ENCODE peak calls at places on chromosomes 3 and 15, in nine cellular contexts. W, B, T, H, E, L, Z, O and Q are unnamed samples.

GRCh38 chr15:99037646-99038045 is 30.1 kb upstream of the PGPEP1L start:
- DNase-seq in W (no peak), B (no peak), T (no peak), H (no peak), E (no peak), L (no peak), Z (no peak), O (no peak), Q (no peak)

GRCh38 chr15:89469331-89470107 is 26.9 kb downstream of the RHCG start:
- DNase-seq in W (no peak), B (no peak), T (no peak), H (no peak), E (no peak), L (no peak), Z (peak), O (peak), Q (no peak)

GRCh38 chr3:28077566-28077965 is 163.9 kb upstream of the CMC1 start:
- DNase-seq in W (no peak), B (peak), T (peak), H (peak), E (no peak), L (no peak), Z (no peak), O (no peak), Q (no peak)

GRCh38 chr3:82044918-82045715 is 283.7 kb upstream of the GBE1 start:
- DNase-seq in W (no peak), B (no peak), T (no peak), H (no peak), E (no peak), L (no peak), Z (no peak), O (no peak), Q (no peak)

GRCh38 chr3:101950510-101950909 is 101.2 kb downstream of the NFKBIZ start:
- DNase-seq in W (no peak), B (no peak), T (peak), H (no peak), E (no peak), L (no peak), Z (no peak), O (no peak), Q (no peak)

GRCh38 chr3:151009430-151009829 is 36.9 kb upstream of the CLRN1 start:
- DNase-seq in W (no peak), B (no peak), T (no peak), H (no peak), E (no peak), L (no peak), Z (no peak), O (no peak), Q (no peak)

GRCh38 chr3:191238321-191238817 is 39.3 kb downstream of the OSTN start:
- DNase-seq in W (no peak), B (no peak), T (peak), H (no peak), E (no peak), L (peak), Z (no peak), O (no peak), Q (no peak)

GRCh38 chr3:127480196-127480933 is 110.2 kb downstream of the TPRA1 start:
- DNase-seq in W (no peak), B (no peak), T (no peak), H (no peak), E (peak), L (no peak), Z (peak), O (peak), Q (no peak)

GRCh38 chr15:101322016-101322695 is 27.1 kb upstream of the SNRPA1 start:
- DNase-seq in W (no peak), B (no peak), T (no peak), H (no peak), E (no peak), L (no peak), Z (no peak), O (no peak), Q (no peak)

GRCh38 chr15:96593735-96594134 is 263.2 kb downstream of the NR2F2 start:
- DNase-seq in W (no peak), B (no peak), T (no peak), H (peak), E (no peak), L (no peak), Z (no peak), O (no peak), Q (no peak)

GRCh38 chr3:4225005-4225471 is 78.1 kb upstream of the SETMAR start:
- DNase-seq in W (no peak), B (no peak), T (no peak), H (no peak), E (no peak), L (no peak), Z (no peak), O (no peak), Q (no peak)

GRCh38 chr3:98980915-98981596 is 79.6 kb upstream of the DCBLD2 start:
- DNase-seq in W (no peak), B (no peak), T (peak), H (no peak), E (no peak), L (no peak), Z (no peak), O (no peak), Q (no peak)

GRCh38 chr3:170437151-170437550 is 18.5 kb downstream of the CLDN11 start:
- DNase-seq in W (no peak), B (peak), T (no peak), H (no peak), E (no peak), L (no peak), Z (no peak), O (no peak), Q (no peak)

GRCh38 chr15:25830844-25831443 is 32.2 kb downstream of the ATP10A start:
- DNase-seq in W (no peak), B (peak), T (peak), H (no peak), E (peak), L (peak), Z (peak), O (peak), Q (no peak)

GRCh38 chr3:111595239-111595638 is at the start of gene ZBED2:
- DNase-seq in W (no peak), B (no peak), T (no peak), H (no peak), E (no peak), L (no peak), Z (no peak), O (no peak), Q (no peak)

GRCh38 chr3:21043139-21043538 is 707.9 kb downstream of the ZNF385D start:
- DNase-seq in W (no peak), B (no peak), T (no peak), H (no peak), E (no peak), L (no peak), Z (no peak), O (no peak), Q (no peak)

GRCh38 chr3:186772886-186773417 is 10.4 kb upstream of the EIF4A2 start:
- DNase-seq in W (no peak), B (peak), T (no peak), H (no peak), E (peak), L (no peak), Z (peak), O (peak), Q (peak)

GRCh38 chr3:173690542-173690941 is 293.0 kb downstream of the NLGN1 start:
- DNase-seq in W (no peak), B (no peak), T (no peak), H (no peak), E (no peak), L (no peak), Z (no peak), O (no peak), Q (no peak)

GRCh38 chr3:49563040-49563578 is 8.8 kb downstream of the BSN start:
- DNase-seq in W (no peak), B (peak), T (no peak), H (no peak), E (no peak), L (no peak), Z (no peak), O (no peak), Q (no peak)

GRCh38 chr3:190863119-190863465 is 598 bp upstream of the GMNC start:
- DNase-seq in W (no peak), B (no peak), T (no peak), H (no peak), E (no peak), L (no peak), Z (no peak), O (no peak), Q (no peak)

GRCh38 chr15:55401786-55402246 is 6.3 kb downstream of the CCPG1 start:
- DNase-seq in W (no peak), B (no peak), T (no peak), H (no peak), E (no peak), L (no peak), Z (no peak), O (no peak), Q (no peak)

GRCh38 chr3:153958635-153959320 is 162.4 kb upstream of the ARHGEF26 start:
- DNase-seq in W (no peak), B (no peak), T (no peak), H (no peak), E (no peak), L (no peak), Z (no peak), O (no peak), Q (no peak)

GRCh38 chr15:25248583-25249235 is 190.1 kb downstream of the UBE3A start:
- DNase-seq in W (no peak), B (no peak), T (no peak), H (no peak), E (peak), L (no peak), Z (peak), O (peak), Q (peak)

GRCh38 chr3:46558184-46559029 is 7.7 kb downstream of the LRRC2 start:
- DNase-seq in W (peak), B (peak), T (peak), H (no peak), E (no peak), L (peak), Z (peak), O (peak), Q (peak)

GRCh38 chr3:187878776-187879524 is 133.7 kb upstream of the BCL6 start:
- DNase-seq in W (no peak), B (no peak), T (peak), H (no peak), E (no peak), L (no peak), Z (no peak), O (no peak), Q (no peak)

GRCh38 chr3:17806876-17807275 is 64.4 kb upstream of the TBC1D5 start:
- DNase-seq in W (no peak), B (no peak), T (no peak), H (no peak), E (no peak), L (no peak), Z (no peak), O (no peak), Q (no peak)

GRCh38 chr3:69753179-69753775 is 14.0 kb downstream of the MITF start:
- DNase-seq in W (no peak), B (no peak), T (no peak), H (no peak), E (no peak), L (no peak), Z (no peak), O (no peak), Q (no peak)

GRCh38 chr3:11591401-11592266 is 52.1 kb downstream of the VGLL4 start:
- DNase-seq in W (no peak), B (peak), T (peak), H (peak), E (peak), L (no peak), Z (no peak), O (peak), Q (peak)

GRCh38 chr3:158788446-158788845 is 13.4 kb upstream of the MFSD1 start:
- DNase-seq in W (no peak), B (no peak), T (no peak), H (no peak), E (no peak), L (no peak), Z (no peak), O (no peak), Q (no peak)

GRCh38 chr15:23472678-23473077 is 25.6 kb upstream of the GOLGA6L2 start:
- DNase-seq in W (no peak), B (no peak), T (no peak), H (no peak), E (no peak), L (no peak), Z (no peak), O (no peak), Q (no peak)

GRCh38 chr3:1082024-1082633 is 10.7 kb upstream of the CNTN6 start:
- DNase-seq in W (no peak), B (peak), T (peak), H (peak), E (no peak), L (no peak), Z (peak), O (peak), Q (no peak)

DNA sequence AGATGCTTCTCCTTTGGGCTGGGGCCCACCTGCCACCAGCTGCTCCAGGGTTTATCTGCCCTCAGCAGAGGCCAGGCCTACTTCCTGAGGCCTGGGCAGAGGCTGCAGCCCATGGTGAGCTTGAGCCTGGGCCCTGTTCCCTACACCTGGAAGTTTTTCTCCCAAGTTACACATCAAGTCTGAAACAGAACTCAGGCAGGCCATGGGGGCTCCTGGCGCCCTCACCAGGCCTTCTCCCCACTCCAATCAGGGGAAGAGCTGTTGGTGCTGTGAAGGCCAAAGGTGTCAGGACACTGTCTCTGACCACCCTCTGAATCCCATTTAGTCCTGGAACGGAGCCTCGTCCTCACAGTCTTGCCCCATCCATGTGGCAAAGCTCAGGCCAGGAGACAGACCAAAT is 7.3 kb downstream of the VWA5B2 start:
- DNase-seq in W (no peak), B (no peak), T (no peak), H (no peak), E (no peak), L (no peak), Z (no peak), O (no peak), Q (no peak)
- H3K4me3 ChIP-seq in W (no peak), B (no peak), T (no peak), H (no peak), E (no peak), L (no peak), Z (no peak), O (no peak), Q (no peak)

GRCh38 chr3:71752911-71753715 is 542 bp upstream of the GPR27 start:
- DNase-seq in W (no peak), B (peak), T (no peak), H (no peak), E (no peak), L (no peak), Z (no peak), O (no peak), Q (no peak)
- H3K4me3 ChIP-seq in W (no peak), B (peak), T (peak), H (peak), E (peak), L (no peak), Z (peak), O (peak), Q (peak)

DNA sequence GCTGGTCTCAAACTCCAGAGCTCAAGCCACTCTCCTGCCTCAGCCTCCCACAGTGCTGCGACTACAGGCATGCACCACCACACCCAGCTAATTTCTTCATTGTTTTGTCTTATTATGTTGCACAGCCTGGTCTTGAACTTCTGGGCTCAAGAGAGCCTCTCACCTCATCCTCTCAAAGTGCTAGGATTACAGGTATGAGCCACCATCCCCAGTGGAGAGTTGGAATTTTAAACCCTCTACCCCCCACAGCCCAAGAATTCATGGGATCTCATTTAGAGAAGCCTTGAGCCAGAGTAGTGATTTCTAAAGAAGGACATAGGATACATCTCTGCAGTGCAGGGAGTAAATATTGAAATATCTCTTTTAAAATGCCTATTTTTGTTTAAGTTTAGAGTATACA is 221.1 kb downstream of the CACNA2D3 start:
- DNase-seq in W (no peak), B (no peak), T (no peak), H (no peak), E (peak), L (no peak), Z (no peak), O (no peak), Q (no peak)
- H3K4me3 ChIP-seq in W (no peak), B (no peak), T (no peak), H (no peak), E (no peak), L (no peak), Z (no peak), O (no peak), Q (no peak)

GRCh38 chr3:113743006-113743639 is 2.9 kb downstream of the NAA50 start:
- DNase-seq in W (no peak), B (no peak), T (no peak), H (no peak), E (no peak), L (no peak), Z (no peak), O (no peak), Q (no peak)
- H3K4me3 ChIP-seq in W (no peak), B (no peak), T (no peak), H (no peak), E (no peak), L (peak), Z (no peak), O (no peak), Q (no peak)

GRCh38 chr15:78542647-78543046 is 2.4 kb downstream of the PSMA4 start:
- DNase-seq in W (no peak), B (no peak), T (no peak), H (no peak), E (no peak), L (no peak), Z (no peak), O (no peak), Q (no peak)
- H3K4me3 ChIP-seq in W (no peak), B (no peak), T (no peak), H (no peak), E (no peak), L (no peak), Z (no peak), O (no peak), Q (no peak)